ENCODE peak calls at places on chromosomes 16 and 17, in seven cellular contexts. I is cardiac muscle cell; P is CD8-positive, alpha-beta T cell; X is CD4-positive, alpha-beta T cell; N is mammary epithelial cell; Z is astrocyte of the cerebellum; F is tibial artery. R is an unnamed sample.

GRCh38 chr17:8572767-8573166 is 57.8 kb downstream of the MYH10 start:
- DNase-seq in Z (no peak), X (no peak), I (peak; percentile 41), N (no peak), F (no peak), P (no peak), R (no peak)

GRCh38 chr17:43950554-43950953 is 3.2 kb downstream of the PYY start:
- DNase-seq in Z (no peak), F (no peak), P (no peak), N (no peak), I (no peak), X (no peak), R (no peak)

GRCh38 chr17:4161179-4161559 is 18.2 kb downstream of the CYB5D2 start:
- DNase-seq in F (peak; percentile 83), N (peak; percentile 90), I (peak; percentile 80), X (no peak), P (no peak), Z (peak; percentile 51), R (no peak)

GRCh38 chr16:48542020-48542473 is 67.9 kb downstream of the N4BP1 start:
- DNase-seq in N (peak; percentile 46), P (no peak), F (peak; percentile 83), Z (no peak), X (no peak), I (peak; percentile 75), R (no peak)

GRCh38 chr16:81445143-81445922 is 725 bp downstream of the CMIP start:
- DNase-seq in F (no peak), P (peak; percentile 51), I (no peak), X (peak; percentile 50), Z (no peak), N (peak; percentile 32), R (peak; percentile 71)

GRCh38 chr17:73605444-73605843 is 38.8 kb downstream of the SDK2 start:
- DNase-seq in N (no peak), P (no peak), Z (no peak), I (no peak), F (no peak), X (no peak), R (no peak)

GRCh38 chr17:6831662-6832263 is at the start of gene TEKT1:
- DNase-seq in X (peak; percentile 74), I (peak; percentile 89), P (peak; percentile 83), Z (peak; percentile 29), N (peak; percentile 76), F (peak; percentile 73), R (peak; percentile 73)

GRCh38 chr16:60110531-60110930 is 1376.4 kb upstream of the GOT2 start:
- DNase-seq in N (peak; percentile 6), P (no peak), Z (no peak), I (no peak), X (no peak), F (no peak), R (no peak)

GRCh38 chr16:65908568-65908967 is 457.9 kb upstream of the CDH5 start:
- DNase-seq in Z (no peak), P (no peak), F (no peak), I (no peak), N (no peak), X (no peak), R (no peak)

GRCh38 chr17:17728550-17729251 is 47.4 kb downstream of the RAI1 start:
- DNase-seq in F (no peak), I (no peak), Z (no peak), X (no peak), N (peak; percentile 86), P (no peak), R (no peak)

GRCh38 chr17:7839890-7840260 is 5.9 kb downstream of the KDM6B start:
- DNase-seq in I (peak; percentile 47), F (no peak), Z (no peak), P (peak; percentile 47), X (no peak), N (no peak), R (no peak)

GRCh38 chr16:75491876-75492275 is 3.4 kb downstream of the CHST6 start:
- DNase-seq in Z (no peak), I (no peak), X (no peak), P (no peak), F (no peak), N (peak; percentile 36), R (peak; percentile 21)

GRCh38 chr16:1990336-1991134 is 765 bp downstream of the SYNGR3 start:
- DNase-seq in I (no peak), P (peak; percentile 61), N (no peak), F (no peak), X (no peak), Z (no peak), R (peak; percentile 61)

DNA sequence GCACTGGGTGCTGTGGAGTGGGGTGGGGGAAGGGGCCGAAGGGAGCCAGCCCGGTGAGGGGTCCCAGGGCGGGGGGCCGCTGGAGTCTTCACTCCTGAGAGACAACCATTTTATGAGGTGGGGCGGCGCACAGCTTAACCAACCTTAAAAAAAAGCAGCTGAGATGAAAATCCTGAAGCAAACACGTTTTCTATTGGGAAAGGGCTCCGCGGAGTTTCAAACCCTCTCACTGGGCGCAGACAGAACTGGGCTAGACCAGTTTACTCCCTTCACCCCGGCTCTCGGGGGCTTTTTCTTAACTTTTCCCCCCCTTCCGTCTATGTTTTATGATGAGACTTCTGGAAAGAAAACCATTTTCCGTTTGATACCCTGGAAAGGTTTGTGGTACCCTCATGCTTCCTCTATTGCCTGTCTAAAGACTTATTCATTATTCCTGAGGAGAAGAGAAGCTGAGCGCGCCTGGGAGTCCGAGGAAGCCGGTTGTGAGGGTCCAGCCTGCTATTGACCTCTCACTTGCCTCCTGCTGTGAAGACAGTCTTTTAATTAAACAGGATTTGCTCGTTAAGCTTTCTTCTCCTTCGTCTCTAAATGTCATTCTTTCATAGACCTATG is 477 bp upstream of the SSH2 start:
- DNase-seq in P (no peak), Z (no peak), X (no peak), I (no peak), N (peak; percentile 12), F (no peak), R (no peak)
- TF ChIP-seq CTCF in P (no peak), Z (no peak), X (no peak), I (no peak), N (no peak), F (no peak), R (no peak)

GRCh38 chr17:81406117-81406953 is 11.1 kb downstream of the BAHCC1 start:
- DNase-seq in I (no peak), Z (no peak), X (no peak), N (no peak), P (no peak), F (no peak), R (no peak)

GRCh38 chr17:81408049-81408448 is 12.8 kb downstream of the BAHCC1 start:
- DNase-seq in N (no peak), X (no peak), P (no peak), F (no peak), I (no peak), Z (no peak), R (no peak)

GRCh38 chr17:81411305-81411704 is 16.0 kb downstream of the BAHCC1 start:
- DNase-seq in P (no peak), F (no peak), Z (no peak), I (no peak), N (no peak), X (no peak), R (no peak)

GRCh38 chr17:81410852-81411251 is 15.6 kb downstream of the BAHCC1 start:
- DNase-seq in P (no peak), F (no peak), I (no peak), Z (no peak), X (no peak), N (no peak), R (no peak)

GRCh38 chr17:81409190-81409935 is 14.1 kb downstream of the BAHCC1 start:
- DNase-seq in F (no peak), Z (no peak), N (no peak), P (no peak), X (no peak), I (no peak), R (no peak)
- TF ChIP-seq CTCF in F (no peak), Z (no peak), N (no peak), P (no peak), X (no peak), I (no peak), R (no peak)

GRCh38 chr16:4307215-4308037 is 8.4 kb upstream of the GLIS2 start:
- DNase-seq in I (peak; percentile 98), Z (peak; percentile 62), P (peak; percentile 98), F (peak; percentile 96), N (peak; percentile 95), X (peak; percentile 94), R (peak; percentile 99)

GRCh38 chr16:4313563-4314531 is 2.0 kb upstream of the GLIS2 start:
- DNase-seq in X (no peak), I (peak; percentile 66), Z (no peak), P (no peak), F (no peak), N (no peak), R (peak; percentile 81)

GRCh38 chr16:4306439-4307214 is 9.2 kb upstream of the GLIS2 start:
- DNase-seq in Z (no peak), F (no peak), P (peak; percentile 72), N (no peak), X (peak; percentile 54), I (no peak), R (peak; percentile 71)

GRCh38 chr16:4309102-4309832 is 6.6 kb upstream of the GLIS2 start:
- DNase-seq in F (no peak), N (no peak), Z (no peak), X (no peak), P (no peak), I (no peak), R (no peak)

DNA sequence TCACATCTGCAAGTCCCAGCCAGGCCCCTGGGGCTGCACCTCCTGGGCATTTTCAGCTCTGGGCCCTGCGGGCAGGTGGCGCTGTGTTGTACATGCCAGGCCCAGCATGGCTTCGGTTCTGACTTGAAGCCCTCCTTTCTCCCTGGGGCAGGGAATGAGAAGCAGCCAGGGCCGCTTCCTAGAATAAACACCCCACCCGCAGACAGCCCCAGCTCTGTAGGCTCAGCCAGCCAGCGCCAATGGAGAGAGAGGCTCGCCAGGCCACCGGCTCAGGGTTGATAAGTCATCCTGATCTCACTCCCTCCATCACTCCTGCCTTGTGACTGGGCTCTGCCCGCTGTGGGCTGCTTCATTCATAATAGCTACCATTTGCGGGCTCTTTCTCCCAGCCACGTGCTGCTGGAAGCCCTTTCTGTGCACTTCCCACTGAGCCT is 6.0 kb upstream of the GLIS2 start:
- DNase-seq in X (peak; percentile 65), Z (peak; percentile 58), F (peak; percentile 87), I (peak; percentile 57), P (peak; percentile 63), N (no peak), R (no peak)
- TF ChIP-seq CTCF in X (peak; percentile 44), Z (peak; percentile 76), F (peak; percentile 49), I (peak; percentile 65), P (peak; percentile 45), N (peak; percentile 17), R (peak; percentile 79)

GRCh38 chr17:78387982-78388941 is 9.8 kb downstream of the PGS1 start:
- DNase-seq in N (no peak), Z (no peak), X (no peak), P (no peak), F (no peak), I (peak; percentile 68), R (peak; percentile 62)

GRCh38 chr17:78391051-78391431 is 12.6 kb downstream of the PGS1 start:
- DNase-seq in P (no peak), F (no peak), X (no peak), Z (no peak), I (no peak), N (no peak), R (no peak)

GRCh38 chr17:78392295-78392694 is 13.8 kb downstream of the PGS1 start:
- DNase-seq in N (no peak), X (no peak), I (no peak), F (no peak), Z (no peak), P (no peak), R (no peak)

GRCh38 chr17:78391843-78392242 is 13.4 kb downstream of the PGS1 start:
- DNase-seq in X (no peak), F (no peak), I (no peak), P (no peak), Z (no peak), N (peak; percentile 82), R (no peak)

GRCh38 chr17:78390241-78391050 is 12.0 kb downstream of the PGS1 start:
- DNase-seq in Z (peak; percentile 80), X (no peak), I (peak; percentile 91), F (no peak), N (no peak), P (no peak), R (no peak)
- TF ChIP-seq CTCF in Z (no peak), X (no peak), I (no peak), F (no peak), N (peak; percentile 10), P (no peak), R (no peak)

R was measured in GM13977.